ENCODE peak calls at places on chromosome 22, in ten cellular contexts. M is dorsolateral prefrontal cortex, J is epithelial cell of proximal tubule, V is left ventricle myocardium inferior, U is astrocyte of the spinal cord, R is Peyer's patch, A is choroid plexus epithelial cell, Q is fibroblast of pulmonary artery, D is endodermal cell, Y is sigmoid colon. E is an unnamed sample.

GRCh38 chr22:37445501-37445900 is 18.2 kb upstream of the ELFN2 start:
- DNase-seq in M (no peak), J (no peak), V (no peak), U (no peak), R (no peak), A (no peak), Q (no peak), D (no peak), Y (no peak), E (no peak)

GRCh38 chr22:28955817-28956216 is 72.4 kb downstream of the ZNRF3 start:
- DNase-seq in M (no peak), J (no peak), V (no peak), U (no peak), R (peak), A (no peak), Q (no peak), D (no peak), Y (no peak), E (peak)

GRCh38 chr22:41832553-41833368 is at the start of gene SREBF2:
- DNase-seq in M (peak), J (peak), V (peak), U (peak), R (peak), A (peak), Q (peak), D (peak), Y (peak), E (peak)

GRCh38 chr22:42414565-42415298 is 17.5 kb downstream of the NFAM1 start:
- DNase-seq in M (no peak), J (no peak), V (no peak), U (no peak), R (no peak), A (no peak), Q (no peak), D (no peak), Y (no peak), E (no peak)

GRCh38 chr22:49894321-49895072 is 23.7 kb downstream of the ALG12 start:
- DNase-seq in M (no peak), J (no peak), V (no peak), U (no peak), R (peak), A (no peak), Q (no peak), D (no peak), Y (no peak), E (peak)

GRCh38 chr22:22957090-22957489 is 69.5 kb downstream of the IGLL5 start:
- DNase-seq in M (no peak), J (no peak), V (no peak), U (no peak), R (no peak), A (no peak), Q (no peak), D (no peak), Y (no peak), E (no peak)

GRCh38 chr22:31081963-31082605 is 966 bp downstream of the SMTN start:
- DNase-seq in M (no peak), J (no peak), V (no peak), U (no peak), R (no peak), A (no peak), Q (no peak), D (no peak), Y (no peak), E (peak)

GRCh38 chr22:41524283-41524682 is 20.0 kb downstream of the POLR3H start:
- DNase-seq in M (no peak), J (no peak), V (peak), U (no peak), R (peak), A (peak), Q (no peak), D (no peak), Y (peak), E (peak)

GRCh38 chr22:22692707-22693530 is 48.5 kb downstream of the GGTLC2 start:
- DNase-seq in M (no peak), J (peak), V (no peak), U (peak), R (peak), A (peak), Q (peak), D (peak), Y (peak), E (peak)

GRCh38 chr22:43319661-43320486 is 23.3 kb downstream of the SCUBE1 start:
- DNase-seq in M (no peak), J (no peak), V (no peak), U (no peak), R (no peak), A (no peak), Q (no peak), D (no peak), Y (no peak), E (no peak)

GRCh38 chr22:17368727-17369552 is at the start of gene CECR2:
- DNase-seq in M (peak), J (no peak), V (peak), U (peak), R (peak), A (peak), Q (peak), D (peak), Y (peak), E (no peak)

GRCh38 chr22:42932857-42933782 is 76.0 kb upstream of the ARFGAP3 start:
- DNase-seq in M (no peak), J (no peak), V (no peak), U (no peak), R (peak), A (no peak), Q (no peak), D (peak), Y (no peak), E (no peak)

GRCh38 chr22:49962751-49963646 is 2.4 kb downstream of the PIM3 start:
- DNase-seq in M (no peak), J (no peak), V (peak), U (no peak), R (peak), A (no peak), Q (no peak), D (peak), Y (peak), E (no peak)

GRCh38 chr22:33210129-33210784 is 152.1 kb upstream of the SYN3 start:
- DNase-seq in M (no peak), J (no peak), V (no peak), U (peak), R (peak), A (peak), Q (peak), D (peak), Y (no peak), E (peak)

GRCh38 chr22:27635435-27635834 is 166.1 kb downstream of the MN1 start:
- DNase-seq in M (no peak), J (no peak), V (no peak), U (no peak), R (no peak), A (no peak), Q (no peak), D (no peak), Y (no peak), E (no peak)

GRCh38 chr22:20956258-20957117 is 10.6 kb upstream of the AIFM3 start:
- DNase-seq in M (no peak), J (no peak), V (no peak), U (peak), R (peak), A (no peak), Q (peak), D (peak), Y (no peak), E (peak)
- TF ChIP-seq CTCF in M (no peak), J (no peak), V (no peak), U (no peak), R (no peak), A (peak), Q (no peak), D (peak), Y (no peak), E (no peak)

DNA sequence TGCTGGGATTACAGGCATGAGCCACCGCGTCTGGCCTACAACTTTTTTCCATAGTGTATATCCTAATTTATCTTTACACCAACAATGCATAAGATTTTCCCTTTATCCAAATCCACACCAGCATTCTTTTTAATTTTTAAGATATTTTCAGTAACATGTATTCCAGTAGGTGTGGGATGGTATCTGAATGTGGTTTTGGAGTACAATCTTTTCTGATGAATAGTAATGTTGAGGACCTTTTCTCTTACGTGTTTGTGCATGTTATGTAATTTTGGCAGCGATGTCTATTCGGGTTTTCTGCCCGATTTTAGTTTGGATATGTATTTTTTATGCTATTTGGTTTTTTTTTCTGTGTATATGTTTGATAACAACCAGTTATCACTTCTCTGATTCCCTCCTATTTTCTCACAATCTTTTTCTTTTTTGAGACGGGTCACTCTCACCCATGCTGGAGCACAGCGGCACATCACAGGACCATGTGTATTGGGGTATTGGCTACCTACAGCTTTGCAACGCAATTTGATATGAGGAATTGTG is 114.6 kb upstream of the GRK3 start:
- DNase-seq in M (no peak), J (no peak), V (no peak), U (no peak), R (no peak), A (no peak), Q (no peak), D (no peak), Y (no peak), E (no peak)
- H3K4me3 ChIP-seq in M (no peak), J (no peak), V (no peak), U (no peak), R (peak), A (no peak), Q (peak), D (peak), Y (no peak), E (no peak)

GRCh38 chr22:46684706-46685105 is 53.3 kb downstream of the CERK start:
- DNase-seq in M (no peak), J (no peak), V (peak), U (no peak), R (peak), A (no peak), Q (no peak), D (no peak), Y (no peak), E (no peak)
- TF ChIP-seq CTCF in M (no peak), J (no peak), V (no peak), U (no peak), R (no peak), A (no peak), Q (no peak), D (no peak), Y (no peak), E (no peak)

GRCh38 chr22:20114506-20115475 is 1.1 kb upstream of the RANBP1 start:
- DNase-seq in M (no peak), J (no peak), V (peak), U (no peak), R (no peak), A (no peak), Q (no peak), D (no peak), Y (no peak), E (no peak)
- H3K4me3 ChIP-seq in M (no peak), J (no peak), V (no peak), U (no peak), R (no peak), A (no peak), Q (no peak), D (no peak), Y (no peak), E (no peak)

GRCh38 chr22:36384766-36385400 is 2.9 kb downstream of the MYH9 start:
- DNase-seq in M (no peak), J (no peak), V (no peak), U (peak), R (peak), A (no peak), Q (no peak), D (peak), Y (no peak), E (no peak)
- TF ChIP-seq CTCF in M (no peak), J (no peak), V (peak), U (no peak), R (no peak), A (peak), Q (no peak), D (peak), Y (no peak), E (no peak)

GRCh38 chr22:36155702-36156101 is 4.9 kb downstream of the APOL3 start:
- DNase-seq in M (peak), J (no peak), V (peak), U (no peak), R (peak), A (peak), Q (peak), D (no peak), Y (peak), E (peak)
- H3K4me3 ChIP-seq in M (no peak), J (no peak), V (peak), U (no peak), R (peak), A (no peak), Q (no peak), D (no peak), Y (peak), E (no peak)

DNA sequence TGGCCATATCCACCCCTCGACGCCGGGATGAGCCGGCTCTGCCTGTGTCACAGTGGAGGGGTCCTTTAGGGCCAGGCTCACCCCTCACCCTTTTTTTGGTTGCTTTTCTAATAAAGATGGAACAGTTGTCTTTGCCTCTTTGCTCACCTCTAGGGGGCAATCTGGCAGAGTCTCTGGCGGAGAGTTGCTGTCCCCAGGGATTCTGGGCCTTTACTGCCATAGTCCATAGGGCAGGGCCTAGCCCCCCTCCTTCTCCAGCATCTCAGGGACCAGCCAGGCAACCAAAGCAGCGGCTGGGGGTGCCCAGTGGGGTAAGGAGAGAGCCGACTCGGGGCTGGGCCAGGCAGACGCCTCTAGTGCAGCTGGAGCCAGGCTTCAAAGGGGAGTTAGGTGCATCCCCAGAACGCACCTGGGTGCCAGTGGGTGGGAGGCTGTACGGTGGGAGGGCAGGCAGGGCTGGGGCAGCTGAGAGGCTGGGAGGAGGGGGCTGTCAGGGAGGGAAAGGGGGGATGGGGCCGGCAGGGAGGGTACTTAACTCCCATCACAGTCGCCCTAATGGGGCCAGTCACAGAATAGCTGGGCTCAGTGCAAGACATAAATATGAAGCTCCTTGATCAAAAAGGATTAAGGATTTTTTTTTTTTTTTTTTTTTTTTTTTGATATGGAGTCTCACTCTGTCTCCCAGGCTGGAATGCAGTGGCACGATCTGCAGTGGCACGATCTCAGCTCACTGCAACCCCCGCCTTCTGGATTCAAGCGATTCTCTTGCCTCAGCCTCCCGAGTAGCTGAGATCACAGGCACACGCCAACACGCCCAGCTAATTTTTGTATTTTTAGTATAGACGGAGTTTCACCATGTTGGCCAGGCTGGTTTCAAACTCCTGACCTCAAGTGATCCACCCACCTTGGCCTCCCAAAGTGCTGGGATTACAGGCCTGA is 2.5 kb upstream of the SUSD2 start:
- DNase-seq in M (no peak), J (no peak), V (no peak), U (no peak), R (no peak), A (no peak), Q (peak), D (peak), Y (no peak), E (no peak)
- TF ChIP-seq CTCF in M (no peak), J (peak), V (peak), U (peak), R (no peak), A (peak), Q (peak), D (peak), Y (no peak), E (peak)